ENCODE peak calls at places on chromosome 5, in seven cellular contexts. C is anterior cingulate cortex, B is fibroblast of pulmonary artery, W is posterior cingulate gyrus, Q is HTR-8/SVneo, K is lower leg skin, H is Caki2. E is an unnamed sample.

GRCh38 chr5:75275736-75276135 is 39.1 kb upstream of the ANKRD31 start:
- DNase-seq in C (no peak), B (no peak), W (no peak), Q (no peak), K (no peak), H (no peak), E (no peak)

GRCh38 chr5:180313677-180314076 is 21.8 kb upstream of the MAPK9 start:
- DNase-seq in C (peak; percentile 90), B (no peak), W (peak; percentile 58), Q (no peak), K (no peak), H (peak; percentile 82), E (peak; percentile 86)

GRCh38 chr5:91339053-91339710 is 43.9 kb downstream of the ARRDC3 start:
- DNase-seq in C (no peak), B (peak; percentile 56), W (no peak), Q (no peak), K (no peak), H (peak; percentile 35), E (no peak)

GRCh38 chr5:91170266-91170665 is 212.9 kb downstream of the ARRDC3 start:
- DNase-seq in C (no peak), B (peak; percentile 74), W (no peak), Q (no peak), K (no peak), H (no peak), E (no peak)

GRCh38 chr5:76607353-76607871 is 15.8 kb downstream of the F2RL2 start:
- DNase-seq in C (no peak), B (peak; percentile 27), W (no peak), Q (no peak), K (no peak), H (no peak), E (no peak)

GRCh38 chr5:179225387-179225786 is 119.9 kb downstream of the ADAMTS2 start:
- DNase-seq in C (no peak), B (no peak), W (peak; percentile 2), Q (no peak), K (peak; percentile 61), H (no peak), E (no peak)

GRCh38 chr5:20536813-20537212 is 548.8 kb upstream of the CDH18 start:
- DNase-seq in C (no peak), B (no peak), W (no peak), Q (no peak), K (no peak), H (no peak), E (no peak)

GRCh38 chr5:26143259-26143658 is 895.1 kb downstream of the CDH9 start:
- DNase-seq in C (no peak), B (no peak), W (no peak), Q (no peak), K (no peak), H (no peak), E (no peak)

GRCh38 chr5:2756764-2757163 is 5.3 kb upstream of the IRX2 start:
- DNase-seq in C (no peak), B (no peak), W (no peak), Q (no peak), K (no peak), H (no peak), E (no peak)

GRCh38 chr5:1769752-1770442 is 29.7 kb downstream of the MRPL36 start:
- DNase-seq in C (no peak), B (no peak), W (no peak), Q (no peak), K (no peak), H (no peak), E (no peak)

GRCh38 chr5:178786859-178787499 is 56.5 kb upstream of the ZNF354A start:
- DNase-seq in C (no peak), B (peak; percentile 34), W (no peak), Q (peak; percentile 89), K (no peak), H (peak; percentile 93), E (peak; percentile 79)

GRCh38 chr5:128629162-128629561 is 91.1 kb upstream of the FBN2 start:
- DNase-seq in C (no peak), B (peak; percentile 14), W (no peak), Q (no peak), K (no peak), H (no peak), E (no peak)

GRCh38 chr5:45796959-45797553 is 100.9 kb upstream of the HCN1 start:
- DNase-seq in C (no peak), B (no peak), W (no peak), Q (no peak), K (no peak), H (no peak), E (no peak)

GRCh38 chr5:66004216-66004615 is 77.8 kb downstream of the ERBIN start:
- DNase-seq in C (no peak), B (no peak), W (no peak), Q (no peak), K (no peak), H (no peak), E (no peak)

GRCh38 chr5:72066658-72067057 is 40.6 kb upstream of the MAP1B start:
- DNase-seq in C (no peak), B (peak; percentile 81), W (no peak), Q (peak; percentile 57), K (no peak), H (peak; percentile 40), E (peak; percentile 44)

GRCh38 chr5:158640581-158640980 is 459.1 kb downstream of the EBF1 start:
- DNase-seq in C (no peak), B (peak; percentile 30), W (no peak), Q (peak; percentile 7), K (no peak), H (no peak), E (no peak)

GRCh38 chr5:8845316-8845715 is 700.6 kb downstream of the SEMA5A start:
- DNase-seq in C (no peak), B (no peak), W (no peak), Q (no peak), K (no peak), H (no peak), E (no peak)

GRCh38 chr5:107431536-107431935 is 239.2 kb downstream of the EFNA5 start:
- DNase-seq in C (no peak), B (no peak), W (no peak), Q (no peak), K (no peak), H (no peak), E (no peak)

GRCh38 chr5:73673161-73673591 is 47.2 kb downstream of the ARHGEF28 start:
- DNase-seq in C (no peak), B (peak; percentile 94), W (no peak), Q (peak; percentile 40), K (no peak), H (no peak), E (no peak)

GRCh38 chr5:16888694-16889124 is 47.4 kb downstream of the MYO10 start:
- DNase-seq in C (no peak), B (peak; percentile 79), W (no peak), Q (no peak), K (no peak), H (peak; percentile 57), E (peak; percentile 51)

GRCh38 chr5:148957591-148958202 is 105.2 kb downstream of the SH3TC2 start:
- DNase-seq in C (no peak), B (peak; percentile 49), W (peak; percentile 32), Q (peak; percentile 49), K (no peak), H (no peak), E (peak; percentile 49)

GRCh38 chr5:133607451-133607850 is 4.9 kb downstream of the FSTL4 start:
- DNase-seq in C (no peak), B (no peak), W (no peak), Q (no peak), K (no peak), H (no peak), E (no peak)

GRCh38 chr5:4208537-4208936 is 612.9 kb downstream of the IRX1 start:
- DNase-seq in C (no peak), B (no peak), W (no peak), Q (no peak), K (no peak), H (no peak), E (no peak)